ENCODE peak calls at places on chromosomes 11 and 22, in five cellular contexts. P is cardiac muscle cell; R is H7; D is AG09309; M is CD8-positive, alpha-beta T cell. N is an unnamed sample.

GRCh38 chr11:84981296-84981695 is 645.8 kb downstream of the DLG2 start:
- DNase-seq in M (no peak), D (no peak), R (no peak), P (no peak), N (no peak)

GRCh38 chr11:68584097-68584496 is 100.2 kb upstream of the GAL start:
- DNase-seq in D (no peak), P (peak; percentile 23), R (peak; percentile 80), M (peak; percentile 36), N (peak; percentile 60)

GRCh38 chr11:75891947-75892739 is 77.1 kb downstream of the UVRAG start:
- DNase-seq in D (no peak), R (no peak), M (no peak), P (no peak), N (no peak)

GRCh38 chr11:70278994-70279393 is 8.5 kb downstream of the PPFIA1 start:
- DNase-seq in M (no peak), P (no peak), D (no peak), R (no peak), N (no peak)

GRCh38 chr11:472272-472671 is 22.2 kb downstream of the PTDSS2 start:
- DNase-seq in D (no peak), R (peak; percentile 84), P (no peak), M (no peak), N (no peak)

GRCh38 chr11:47446833-47447232 is 2.1 kb downstream of the RAPSN start:
- DNase-seq in M (no peak), P (no peak), D (no peak), R (peak; percentile 52), N (no peak)

GRCh38 chr11:86687083-86687799 is 14.8 kb upstream of the ME3 start:
- DNase-seq in D (no peak), P (no peak), M (no peak), R (no peak), N (no peak)

GRCh38 chr11:86592659-86593451 is 79.6 kb downstream of the ME3 start:
- DNase-seq in D (no peak), P (peak; percentile 86), M (peak; percentile 39), R (no peak), N (peak; percentile 93)

GRCh38 chr11:65391007-65391406 is 4.6 kb downstream of the FRMD8 start:
- DNase-seq in P (peak; percentile 46), R (peak; percentile 82), D (no peak), M (no peak), N (no peak)

GRCh38 chr11:77026743-77027142 is 7.5 kb upstream of the B3GNT6 start:
- DNase-seq in R (no peak), M (no peak), D (no peak), P (no peak), N (no peak)

GRCh38 chr11:110311783-110312578 is 15.6 kb upstream of the RDX start:
- DNase-seq in P (peak; percentile 40), M (no peak), D (no peak), R (peak; percentile 17), N (no peak)

GRCh38 chr11:95337175-95337957 is 106.4 kb upstream of the SESN3 start:
- DNase-seq in M (peak; percentile 16), R (peak; percentile 8), P (peak; percentile 82), D (peak; percentile 5), N (no peak)

GRCh38 chr11:62688481-62688880 is 849 bp downstream of the LRRN4CL start:
- DNase-seq in M (no peak), D (no peak), R (no peak), P (no peak), N (no peak)

GRCh38 chr22:30754971-30755759 is 60.5 kb downstream of the OSBP2 start:
- DNase-seq in P (peak; percentile 87), D (peak; percentile 59), M (peak; percentile 21), R (peak; percentile 89), N (peak; percentile 47)

GRCh38 chr11:33413296-33413695 is 156.1 kb downstream of the HIPK3 start:
- DNase-seq in M (no peak), R (no peak), D (peak; percentile 14), P (no peak), N (no peak)

GRCh38 chr22:44354288-44354687 is 41.5 kb upstream of the SHISAL1 start:
- DNase-seq in M (no peak), P (no peak), R (no peak), D (no peak), N (no peak)

GRCh38 chr11:113838005-113838404 is 37.4 kb downstream of the USP28 start:
- DNase-seq in R (no peak), M (no peak), P (no peak), D (no peak), N (no peak)

DNA sequence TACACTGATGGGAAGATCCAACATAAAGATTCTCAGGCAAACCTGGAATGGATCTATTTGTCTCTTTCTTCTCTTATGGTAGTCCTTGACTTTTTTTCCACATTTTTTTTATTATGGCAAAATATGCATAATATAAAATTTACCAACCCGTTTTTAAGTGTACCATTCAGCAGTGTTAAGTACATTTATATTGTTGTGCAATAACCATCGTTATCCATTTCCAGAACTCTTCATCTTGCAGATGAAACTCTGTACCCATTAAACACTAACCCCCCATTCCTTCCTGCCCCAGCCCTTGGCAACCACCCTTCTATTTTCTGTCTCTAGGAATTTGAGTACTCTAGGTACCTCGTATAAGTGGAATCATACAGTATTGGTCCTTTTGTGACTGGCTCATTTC is 99.7 kb downstream of the DSCAML1 start:
- DNase-seq in P (no peak), M (no peak), D (no peak), R (no peak), N (no peak)
- H3K4me3 ChIP-seq in P (no peak overlapping the region), M (no peak overlapping the region), D (no peak overlapping the region), R (no peak overlapping the region), N (no peak overlapping the region)

GRCh38 chr22:41367680-41368542 is 13.8 kb upstream of the TEF start:
- DNase-seq in R (peak; percentile 68), M (no peak), P (peak; percentile 62), D (peak; percentile 34), N (no peak)
- H3K4me3 ChIP-seq in R (no peak overlapping the region), M (no peak overlapping the region), P (no peak overlapping the region), D (peak overlapping the region; percentile 43), N (no peak overlapping the region)

DNA sequence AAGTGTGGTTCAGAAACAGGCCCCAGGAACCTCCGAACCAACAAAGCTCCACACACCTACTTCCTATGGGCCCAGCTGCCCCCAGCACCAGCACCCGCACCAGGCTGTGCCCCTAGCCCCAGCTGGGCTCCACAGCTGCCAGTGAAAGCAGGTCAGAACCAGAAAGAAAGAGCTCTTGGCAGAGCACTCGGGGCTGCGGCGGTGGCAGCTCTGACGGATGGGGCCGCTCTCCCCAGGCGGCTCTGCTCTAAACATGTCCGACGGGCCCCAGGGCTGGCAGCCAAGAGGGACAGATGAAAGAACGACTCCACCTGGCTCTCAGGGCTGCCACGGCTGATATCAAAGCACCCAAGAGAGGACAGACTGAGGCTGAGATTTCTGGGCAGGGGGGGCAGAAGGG is 25.7 kb downstream of the LRFN4 start:
- DNase-seq in D (no peak), R (no peak), P (no peak), M (no peak), N (no peak)
- H3K4me3 ChIP-seq in D (no peak overlapping the region), R (no peak overlapping the region), P (no peak overlapping the region), M (no peak overlapping the region), N (no peak overlapping the region)

GRCh38 chr22:29000225-29000556 is 61.4 kb downstream of the C22orf31 start:
- DNase-seq in R (no peak), M (no peak), P (no peak), D (no peak), N (no peak)
- H3K4me3 ChIP-seq in R (no peak overlapping the region), M (no peak overlapping the region), P (no peak overlapping the region), D (no peak overlapping the region), N (no peak overlapping the region)

DNA sequence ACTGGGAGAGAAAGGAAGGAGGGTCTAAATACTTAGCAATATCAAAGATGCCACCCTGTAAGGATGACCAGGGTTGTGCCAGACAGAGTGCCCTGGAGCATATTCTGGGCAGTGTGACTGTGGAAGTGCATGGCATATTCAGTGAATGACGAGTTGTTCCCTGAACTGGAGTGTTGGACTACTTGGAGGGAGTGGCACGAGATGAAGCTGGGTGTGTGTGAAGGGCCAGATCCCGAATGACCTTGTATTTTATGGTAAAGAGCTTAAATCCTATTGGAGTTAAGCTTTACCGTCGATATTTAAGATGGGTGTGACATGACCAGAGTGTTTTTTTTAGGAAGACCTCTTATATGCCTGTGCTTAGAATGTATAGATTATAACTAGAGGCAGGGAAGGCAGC is 48.8 kb downstream of the STIM1 start:
- DNase-seq in D (no peak), M (no peak), P (no peak), R (no peak), N (no peak)
- H3K4me3 ChIP-seq in D (no peak overlapping the region), M (no peak overlapping the region), P (no peak overlapping the region), R (no peak overlapping the region), N (no peak overlapping the region)

GRCh38 chr22:41431656-41432055 is 14.9 kb downstream of the TOB2 start:
- DNase-seq in M (no peak), R (no peak), D (no peak), P (no peak), N (no peak)

GRCh38 chr22:41425704-41426365 is 20.8 kb downstream of the TOB2 start:
- DNase-seq in M (no peak), R (peak; percentile 14), D (no peak), P (no peak), N (no peak)

GRCh38 chr22:41429946-41430332 is 16.7 kb downstream of the TOB2 start:
- DNase-seq in D (no peak), M (no peak), P (no peak), R (no peak), N (no peak)

DNA sequence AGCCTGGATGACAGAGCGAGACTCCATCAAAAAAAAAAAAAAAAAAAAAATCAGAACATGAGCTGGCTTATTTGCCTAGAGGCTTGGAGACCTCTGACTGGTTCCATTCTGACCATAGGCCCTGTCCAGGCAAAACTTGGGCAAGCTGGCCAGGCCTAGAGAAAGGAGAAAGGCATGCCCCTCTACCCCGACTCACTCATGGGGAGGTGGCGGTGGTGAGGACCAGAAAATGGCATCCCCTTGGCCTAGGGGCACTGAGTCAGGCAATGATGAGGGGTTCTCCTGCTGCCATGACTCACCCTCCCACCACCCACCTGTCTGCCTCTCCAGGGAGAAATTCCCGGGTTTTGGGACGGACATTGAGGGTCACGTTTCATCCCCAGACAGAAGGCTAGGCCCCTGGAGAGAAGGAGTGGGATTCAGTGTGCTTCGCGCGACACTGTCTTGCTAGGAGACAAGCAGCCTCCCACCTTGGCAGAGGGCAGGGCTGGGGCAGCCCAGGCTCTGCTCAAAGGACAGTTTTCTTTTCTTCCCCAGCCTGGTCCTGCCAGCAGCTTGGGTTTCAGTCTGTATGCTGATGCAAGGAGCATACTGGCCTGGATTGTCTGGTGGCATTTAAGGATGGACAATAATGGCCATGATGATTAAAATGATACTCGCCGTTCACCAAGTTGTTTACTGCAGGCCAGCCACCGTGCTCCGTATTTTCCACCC is 17.2 kb downstream of the TOB2 start:
- DNase-seq in P (no peak), D (no peak), M (no peak), R (peak; percentile 40), N (no peak)
- H3K4me3 ChIP-seq in P (no peak overlapping the region), D (no peak overlapping the region), M (no peak overlapping the region), R (no peak overlapping the region), N (no peak overlapping the region)

N was measured in Jurkat, Clone E6-1.